ENCODE peak calls at places on chromosome 16, in eight cellular contexts. U, T, X, R, A, F, S and N are unnamed samples.

GRCh38 chr16:8173111-8173644 is 417.1 kb downstream of the TMEM114 start:
- DNase-seq in U (peak), T (peak), X (peak), R (peak), A (peak), F (peak), S (peak), N (peak)

GRCh38 chr16:85363881-85364280 is 249.2 kb upstream of the GSE1 start:
- DNase-seq in U (no peak), T (no peak), X (no peak), R (no peak), A (no peak), F (peak), S (no peak), N (no peak)

GRCh38 chr16:872436-873242 is 72.1 kb upstream of the GNG13 start:
- DNase-seq in U (no peak), T (no peak), X (no peak), R (no peak), A (no peak), F (no peak), S (peak), N (no peak)

GRCh38 chr16:71894229-71894920 is 956 bp upstream of the IST1 start:
- DNase-seq in U (no peak), T (no peak), X (peak), R (peak), A (peak), F (peak), S (no peak), N (peak)

GRCh38 chr16:57372372-57373116 is at the start of gene CX3CL1:
- DNase-seq in U (no peak), T (no peak), X (peak), R (no peak), A (no peak), F (peak), S (peak), N (peak)

GRCh38 chr16:19524356-19524865 is 669 bp downstream of the CCP110 start:
- DNase-seq in U (no peak), T (no peak), X (no peak), R (peak), A (peak), F (no peak), S (no peak), N (peak)

GRCh38 chr16:30969246-30969842 is 11.8 kb downstream of the SETD1A start:
- DNase-seq in U (no peak), T (no peak), X (no peak), R (no peak), A (no peak), F (no peak), S (no peak), N (no peak)

GRCh38 chr16:66275795-66276428 is 90.6 kb upstream of the CDH5 start:
- DNase-seq in U (peak), T (peak), X (peak), R (peak), A (peak), F (peak), S (no peak), N (peak)

GRCh38 chr16:68792465-68793324 is 50.6 kb upstream of the TANGO6 start:
- DNase-seq in U (no peak), T (no peak), X (peak), R (peak), A (no peak), F (peak), S (no peak), N (peak)

GRCh38 chr16:2270070-2270462 is 2.1 kb upstream of the RNPS1 start:
- DNase-seq in U (no peak), T (no peak), X (no peak), R (no peak), A (no peak), F (no peak), S (no peak), N (no peak)

GRCh38 chr16:9047689-9048301 is 43.6 kb upstream of the HAPSTR1 start:
- DNase-seq in U (peak), T (no peak), X (peak), R (peak), A (peak), F (peak), S (peak), N (peak)

GRCh38 chr16:78288915-78289314 is 189.5 kb downstream of the WWOX start:
- DNase-seq in U (no peak), T (no peak), X (no peak), R (no peak), A (no peak), F (no peak), S (no peak), N (no peak)

GRCh38 chr16:29664133-29664912 is 1.3 kb downstream of the SPN start:
- DNase-seq in U (no peak), T (no peak), X (no peak), R (peak), A (no peak), F (no peak), S (peak), N (no peak)

GRCh38 chr16:354971-355441 is 2.5 kb upstream of the AXIN1 start:
- DNase-seq in U (no peak), T (no peak), X (no peak), R (no peak), A (no peak), F (no peak), S (no peak), N (no peak)

GRCh38 chr16:69660166-69660565 is 66.2 kb downstream of the NQO1 start:
- DNase-seq in U (no peak), T (no peak), X (no peak), R (no peak), A (no peak), F (no peak), S (no peak), N (no peak)

GRCh38 chr16:35185366-35186044 is 1726.1 kb downstream of the TP53TG3F start:
- DNase-seq in U (no peak), T (no peak), X (no peak), R (no peak), A (no peak), F (no peak), S (no peak), N (no peak)

GRCh38 chr16:86498155-86498651 is 12.1 kb upstream of the FOXF1 start:
- DNase-seq in U (no peak), T (no peak), X (no peak), R (no peak), A (no peak), F (no peak), S (no peak), N (no peak)

GRCh38 chr16:54766355-54766754 is 164.3 kb upstream of the IRX5 start:
- DNase-seq in U (no peak), T (no peak), X (no peak), R (no peak), A (no peak), F (no peak), S (no peak), N (no peak)